ENCODE peak calls at places on chromosomes 16 and 17, in eight cellular contexts. One of them, this sample, is unnamed.
A peak's percentile ranks its signal among the peaks of the same experiment; 100 is the strongest.

GRCh38 chr17:58081641-58082340 is 1.4 kb upstream of the DYNLL2 start:
- DNase-seq in CD8-positive, alpha-beta T cell: no peak
- DNase-seq in BJ: no peak
- DNase-seq in pancreas: no peak
- DNase-seq in GM23338: peak; percentile 38
- DNase-seq in colonic mucosa: no peak
- DNase-seq in suprapubic skin: no peak
- DNase-seq in heart right ventricle: no peak
- DNase-seq in this sample: no peak

GRCh38 chr17:4180791-4181190 is 37.8 kb downstream of the CYB5D2 start:
- DNase-seq in CD8-positive, alpha-beta T cell: no peak
- DNase-seq in BJ: no peak
- DNase-seq in pancreas: no peak
- DNase-seq in GM23338: no peak
- DNase-seq in colonic mucosa: no peak
- DNase-seq in suprapubic skin: no peak
- DNase-seq in heart right ventricle: peak; percentile 42
- DNase-seq in this sample: no peak

GRCh38 chr16:50196736-50197135 is 43.6 kb downstream of the TENT4B start:
- DNase-seq in CD8-positive, alpha-beta T cell: peak; percentile 7
- DNase-seq in BJ: no peak
- DNase-seq in pancreas: no peak
- DNase-seq in GM23338: no peak
- DNase-seq in colonic mucosa: no peak
- DNase-seq in suprapubic skin: no peak
- DNase-seq in heart right ventricle: no peak
- DNase-seq in this sample: peak; percentile 47

GRCh38 chr17:1039511-1040215 is 42.7 kb downstream of the TIMM22 start:
- DNase-seq in CD8-positive, alpha-beta T cell: no peak
- DNase-seq in BJ: no peak
- DNase-seq in pancreas: peak; percentile 67
- DNase-seq in GM23338: no peak
- DNase-seq in colonic mucosa: peak; percentile 45
- DNase-seq in suprapubic skin: no peak
- DNase-seq in heart right ventricle: peak; percentile 83
- DNase-seq in this sample: no peak

GRCh38 chr17:4230142-4230541 is 33.6 kb downstream of the ANKFY1 start:
- DNase-seq in CD8-positive, alpha-beta T cell: no peak
- DNase-seq in BJ: peak; percentile 99
- DNase-seq in pancreas: no peak
- DNase-seq in GM23338: peak; percentile 35
- DNase-seq in colonic mucosa: peak; percentile 46
- DNase-seq in suprapubic skin: no peak
- DNase-seq in heart right ventricle: peak; percentile 58
- DNase-seq in this sample: peak; percentile 77

GRCh38 chr17:2697611-2698162 is 13.9 kb downstream of the CLUH start:
- DNase-seq in CD8-positive, alpha-beta T cell: no peak
- DNase-seq in BJ: no peak
- DNase-seq in pancreas: peak; percentile 69
- DNase-seq in GM23338: no peak
- DNase-seq in colonic mucosa: no peak
- DNase-seq in suprapubic skin: peak; percentile 76
- DNase-seq in heart right ventricle: no peak
- DNase-seq in this sample: no peak

GRCh38 chr17:68601565-68602266 is 549 bp upstream of the FAM20A start:
- DNase-seq in CD8-positive, alpha-beta T cell: no peak
- DNase-seq in BJ: no peak
- DNase-seq in pancreas: no peak
- DNase-seq in GM23338: no peak
- DNase-seq in colonic mucosa: no peak
- DNase-seq in suprapubic skin: no peak
- DNase-seq in heart right ventricle: no peak
- DNase-seq in this sample: no peak

GRCh38 chr16:49324703-49325102 is 43.1 kb upstream of the CBLN1 start:
- DNase-seq in CD8-positive, alpha-beta T cell: no peak
- DNase-seq in BJ: no peak
- DNase-seq in pancreas: no peak
- DNase-seq in GM23338: no peak
- DNase-seq in colonic mucosa: no peak
- DNase-seq in suprapubic skin: no peak
- DNase-seq in heart right ventricle: no peak
- DNase-seq in this sample: no peak

GRCh38 chr16:1469693-1470201 is 5.1 kb downstream of the CLCN7 start:
- DNase-seq in CD8-positive, alpha-beta T cell: no peak
- DNase-seq in BJ: no peak
- DNase-seq in pancreas: no peak
- DNase-seq in GM23338: no peak
- DNase-seq in colonic mucosa: no peak
- DNase-seq in suprapubic skin: no peak
- DNase-seq in heart right ventricle: no peak
- DNase-seq in this sample: no peak

GRCh38 chr17:4980644-4981216 is 6.7 kb downstream of the CAMTA2 start:
- DNase-seq in CD8-positive, alpha-beta T cell: no peak
- DNase-seq in BJ: no peak
- DNase-seq in pancreas: no peak
- DNase-seq in GM23338: peak; percentile 95
- DNase-seq in colonic mucosa: peak; percentile 56
- DNase-seq in suprapubic skin: no peak
- DNase-seq in heart right ventricle: no peak
- DNase-seq in this sample: peak; percentile 43

GRCh38 chr16:55728797-55729196 is 73.0 kb downstream of the SLC6A2 start:
- DNase-seq in CD8-positive, alpha-beta T cell: no peak
- DNase-seq in BJ: no peak
- DNase-seq in pancreas: no peak
- DNase-seq in GM23338: no peak
- DNase-seq in colonic mucosa: no peak
- DNase-seq in suprapubic skin: no peak
- DNase-seq in heart right ventricle: no peak
- DNase-seq in this sample: no peak

GRCh38 chr17:73722163-73722562 is 77.9 kb upstream of the SDK2 start:
- DNase-seq in CD8-positive, alpha-beta T cell: peak; percentile 21
- DNase-seq in BJ: no peak
- DNase-seq in pancreas: no peak
- DNase-seq in GM23338: no peak
- DNase-seq in colonic mucosa: no peak
- DNase-seq in suprapubic skin: no peak
- DNase-seq in heart right ventricle: no peak
- DNase-seq in this sample: no peak

GRCh38 chr16:85354623-85355514 is 242.6 kb upstream of the CIBAR2 start:
- DNase-seq in CD8-positive, alpha-beta T cell: no peak
- DNase-seq in BJ: peak; percentile 17
- DNase-seq in pancreas: peak; percentile 52
- DNase-seq in GM23338: no peak
- DNase-seq in colonic mucosa: no peak
- DNase-seq in suprapubic skin: no peak
- DNase-seq in heart right ventricle: no peak
- DNase-seq in this sample: peak; percentile 62

GRCh38 chr17:74467221-74467951 is 952 bp downstream of the CD300A start:
- DNase-seq in CD8-positive, alpha-beta T cell: no peak
- DNase-seq in BJ: no peak
- DNase-seq in pancreas: no peak
- DNase-seq in GM23338: peak; percentile 54
- DNase-seq in colonic mucosa: no peak
- DNase-seq in suprapubic skin: no peak
- DNase-seq in heart right ventricle: no peak
- DNase-seq in this sample: no peak

GRCh38 chr16:9370071-9370491 is 278.6 kb downstream of the HAPSTR1 start:
- DNase-seq in CD8-positive, alpha-beta T cell: no peak
- DNase-seq in BJ: no peak
- DNase-seq in pancreas: no peak
- DNase-seq in GM23338: peak; percentile 8
- DNase-seq in colonic mucosa: peak; percentile 66
- DNase-seq in suprapubic skin: no peak
- DNase-seq in heart right ventricle: peak; percentile 74
- DNase-seq in this sample: no peak

GRCh38 chr16:84065536-84066132 is 23.0 kb upstream of the SLC38A8 start:
- DNase-seq in CD8-positive, alpha-beta T cell: no peak
- DNase-seq in BJ: no peak
- DNase-seq in pancreas: no peak
- DNase-seq in GM23338: peak; percentile 81
- DNase-seq in colonic mucosa: peak; percentile 66
- DNase-seq in suprapubic skin: no peak
- DNase-seq in heart right ventricle: no peak
- DNase-seq in this sample: peak; percentile 61

GRCh38 chr16:72850863-72851262 is 197.1 kb downstream of the ZFHX3 start:
- DNase-seq in CD8-positive, alpha-beta T cell: no peak
- DNase-seq in BJ: no peak
- DNase-seq in pancreas: no peak
- DNase-seq in GM23338: no peak
- DNase-seq in colonic mucosa: no peak
- DNase-seq in suprapubic skin: no peak
- DNase-seq in heart right ventricle: peak; percentile 58
- DNase-seq in this sample: no peak

GRCh38 chr17:63609820-63610573 is 9.3 kb downstream of the TACO1 start:
- DNase-seq in CD8-positive, alpha-beta T cell: no peak
- DNase-seq in BJ: no peak
- DNase-seq in pancreas: no peak
- DNase-seq in GM23338: no peak
- DNase-seq in colonic mucosa: no peak
- DNase-seq in suprapubic skin: no peak
- DNase-seq in heart right ventricle: no peak
- DNase-seq in this sample: no peak

GRCh38 chr16:57535680-57536305 is 578 bp downstream of the CCDC102A start:
- DNase-seq in CD8-positive, alpha-beta T cell: peak; percentile 88
- DNase-seq in BJ: peak; percentile 50
- DNase-seq in pancreas: peak; percentile 98
- DNase-seq in GM23338: peak; percentile 94
- DNase-seq in colonic mucosa: peak; percentile 94
- DNase-seq in suprapubic skin: peak; percentile 97
- DNase-seq in heart right ventricle: peak; percentile 96
- DNase-seq in this sample: peak; percentile 74
- TF ChIP-seq CTCF in CD8-positive, alpha-beta T cell: no peak
- TF ChIP-seq CTCF in BJ: peak; percentile 30
- TF ChIP-seq CTCF in pancreas: no peak
- TF ChIP-seq CTCF in GM23338: no peak
- TF ChIP-seq CTCF in colonic mucosa: no peak
- TF ChIP-seq CTCF in suprapubic skin: peak; percentile 27
- TF ChIP-seq CTCF in heart right ventricle: no peak
- TF ChIP-seq CTCF in this sample: no peak

DNA sequence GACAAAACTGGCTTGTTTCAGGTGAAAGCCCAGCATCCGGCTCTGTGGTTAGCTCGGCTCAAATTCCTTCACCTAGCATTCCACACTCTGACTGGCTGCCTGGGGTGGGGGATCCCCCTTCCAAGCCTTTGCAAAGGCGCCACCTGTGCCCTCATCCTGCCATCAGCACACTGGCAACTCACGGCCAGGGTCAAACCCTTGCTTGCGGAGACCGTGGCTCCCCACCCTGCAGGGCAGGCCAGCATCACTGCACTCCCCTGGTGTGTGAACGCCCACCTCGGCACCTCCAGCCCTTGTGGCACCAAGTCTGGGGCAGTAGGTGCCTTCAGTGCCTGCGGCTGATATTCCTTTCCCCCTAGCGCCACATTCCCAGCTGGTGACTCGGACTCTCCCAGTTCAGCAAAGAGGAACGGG is 1.3 kb downstream of the FLII start:
- DNase-seq in CD8-positive, alpha-beta T cell: no peak
- DNase-seq in BJ: no peak
- DNase-seq in pancreas: no peak
- DNase-seq in GM23338: peak; percentile 78
- DNase-seq in colonic mucosa: no peak
- DNase-seq in suprapubic skin: no peak
- DNase-seq in heart right ventricle: no peak
- DNase-seq in this sample: peak; percentile 64
- H3K4me3 ChIP-seq in CD8-positive, alpha-beta T cell: peak overlapping the region; percentile 66
- H3K4me3 ChIP-seq in BJ: peak overlapping the region; percentile 90
- H3K4me3 ChIP-seq in pancreas: peak overlapping the region; percentile 67
- H3K4me3 ChIP-seq in GM23338: peak overlapping the region; percentile 88
- H3K4me3 ChIP-seq in colonic mucosa: peak overlapping the region; percentile 100
- H3K4me3 ChIP-seq in suprapubic skin: peak overlapping the region; percentile 75
- H3K4me3 ChIP-seq in heart right ventricle: peak overlapping the region; percentile 99
- H3K4me3 ChIP-seq in this sample: peak overlapping the region; percentile 86

DNA sequence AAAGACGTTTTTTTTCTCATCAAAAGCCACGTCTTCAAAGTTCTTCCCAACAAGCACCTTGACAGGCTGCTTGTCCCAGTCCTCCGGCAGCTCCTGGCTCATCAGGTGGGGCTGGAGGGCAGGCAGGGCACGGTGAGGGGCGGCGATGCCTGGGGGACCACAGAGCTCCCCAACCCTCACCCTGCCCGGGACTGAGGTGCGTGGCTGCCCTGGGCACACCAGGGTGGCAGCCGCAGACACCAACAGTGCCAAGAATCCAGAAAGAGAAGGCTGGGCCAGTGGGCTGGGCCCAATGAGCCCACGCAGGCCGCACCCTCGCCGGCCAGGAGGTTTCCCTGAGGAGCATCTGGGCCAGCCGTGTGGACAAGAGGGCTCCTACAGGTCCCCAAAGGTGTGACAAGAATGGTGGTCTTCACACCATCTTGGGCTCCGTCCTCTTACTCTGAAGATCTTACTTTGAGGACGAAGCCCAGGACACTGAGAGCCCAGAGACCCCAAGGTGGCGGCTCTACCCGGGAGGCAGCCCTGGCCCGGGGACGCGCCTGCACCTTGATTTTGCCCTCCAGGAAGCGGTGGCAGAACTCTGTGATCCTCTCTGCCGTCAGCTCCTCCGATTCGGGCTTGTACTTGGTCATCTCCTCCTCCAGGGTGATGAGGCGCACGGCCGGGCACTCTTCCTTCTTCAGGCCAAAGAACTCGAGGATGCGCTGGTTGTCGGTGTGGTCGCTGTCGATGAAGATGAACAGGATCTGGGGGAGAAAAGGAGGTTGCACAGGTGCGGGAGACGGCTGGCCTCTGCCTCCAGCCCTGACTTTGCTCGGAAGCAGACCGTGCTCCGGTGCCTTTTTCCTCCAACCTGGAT is 11.3 kb upstream of the PPP1R27 start:
- DNase-seq in CD8-positive, alpha-beta T cell: no peak
- DNase-seq in BJ: no peak
- DNase-seq in pancreas: peak; percentile 66
- DNase-seq in GM23338: no peak
- DNase-seq in colonic mucosa: no peak
- DNase-seq in suprapubic skin: no peak
- DNase-seq in heart right ventricle: no peak
- DNase-seq in this sample: no peak
- H3K36me3 ChIP-seq in CD8-positive, alpha-beta T cell: peaks cover 26% of the 10 kb centered on the region
- H3K36me3 ChIP-seq in BJ: peaks cover 48% of the 10 kb centered on the region
- H3K36me3 ChIP-seq in pancreas: peaks cover 18% of the 10 kb centered on the region
- H3K36me3 ChIP-seq in GM23338: peaks cover 7% of the 10 kb centered on the region
- H3K36me3 ChIP-seq in colonic mucosa: peaks cover 28% of the 10 kb centered on the region
- H3K36me3 ChIP-seq in suprapubic skin: peaks cover 82% of the 10 kb centered on the region
- H3K36me3 ChIP-seq in heart right ventricle: peaks cover 21% of the 10 kb centered on the region
- H3K36me3 ChIP-seq in this sample: peaks cover 35% of the 10 kb centered on the region

DNA sequence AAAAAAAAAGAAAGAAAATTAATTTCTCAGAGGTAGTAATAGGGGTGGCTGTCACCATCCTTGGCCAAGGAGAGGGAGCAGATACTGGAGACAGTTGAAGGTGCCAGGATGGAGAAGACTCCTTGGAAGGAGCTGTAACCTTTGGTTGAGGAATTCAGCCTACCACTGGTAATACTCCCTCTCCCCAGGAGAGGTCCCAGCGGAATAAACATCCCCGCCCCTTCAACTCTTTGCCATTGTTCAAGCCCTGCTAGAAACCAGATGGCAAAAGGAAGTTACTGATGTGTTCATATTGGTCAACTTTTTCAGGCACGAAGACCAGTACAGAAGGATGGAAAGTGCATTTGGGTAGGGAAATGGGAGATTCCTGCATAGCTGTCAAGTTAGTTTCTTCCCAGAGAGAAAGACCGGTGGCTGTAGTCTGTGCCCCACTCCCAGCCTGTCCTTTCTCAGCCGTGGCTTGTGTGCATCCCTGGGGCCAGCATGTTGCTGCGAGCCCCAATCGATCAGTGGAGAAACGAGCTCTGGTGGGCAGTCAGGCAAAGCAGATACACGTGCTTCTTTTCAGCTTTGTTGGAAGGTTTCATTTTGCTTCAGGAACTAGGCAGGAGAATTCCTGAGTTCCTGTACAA is 612.1 kb downstream of the MAF start:
- DNase-seq in CD8-positive, alpha-beta T cell: no peak
- DNase-seq in BJ: no peak
- DNase-seq in pancreas: no peak
- DNase-seq in GM23338: peak; percentile 63
- DNase-seq in colonic mucosa: no peak
- DNase-seq in suprapubic skin: no peak
- DNase-seq in heart right ventricle: no peak
- DNase-seq in this sample: peak; percentile 4
- TF ChIP-seq CTCF in CD8-positive, alpha-beta T cell: no peak
- TF ChIP-seq CTCF in BJ: no peak
- TF ChIP-seq CTCF in pancreas: no peak
- TF ChIP-seq CTCF in GM23338: peak; percentile 42
- TF ChIP-seq CTCF in colonic mucosa: no peak
- TF ChIP-seq CTCF in suprapubic skin: no peak
- TF ChIP-seq CTCF in heart right ventricle: no peak
- TF ChIP-seq CTCF in this sample: no peak